ENCODE peak calls at places on chromosomes 5 and 9, in four cellular contexts. One of them, this sample, is unnamed.

GRCh38 chr9:69535911-69536310 is 136.3 kb downstream of the APBA1 start:
- DNase-seq in dorsolateral prefrontal cortex: no peak
- DNase-seq in left ventricle myocardium superior: no peak
- DNase-seq in GM06990: no peak
- DNase-seq in this sample: no peak

GRCh38 chr5:124746252-124746915 is at the start of gene ZNF608:
- DNase-seq in GM06990: no peak
- DNase-seq in left ventricle myocardium superior: no peak
- DNase-seq in dorsolateral prefrontal cortex: no peak
- DNase-seq in this sample: no peak

GRCh38 chr5:174371600-174372094 is 326.1 kb downstream of the NSG2 start:
- DNase-seq in dorsolateral prefrontal cortex: no peak
- DNase-seq in GM06990: no peak
- DNase-seq in left ventricle myocardium superior: no peak
- DNase-seq in this sample: no peak

GRCh38 chr5:153818626-153819025 is 220.1 kb downstream of the FAM114A2 start:
- DNase-seq in left ventricle myocardium superior: no peak
- DNase-seq in dorsolateral prefrontal cortex: no peak
- DNase-seq in GM06990: no peak
- DNase-seq in this sample: no peak

GRCh38 chr5:168807261-168807660 is 228.1 kb upstream of the PANK3 start:
- DNase-seq in GM06990: no peak
- DNase-seq in left ventricle myocardium superior: no peak
- DNase-seq in dorsolateral prefrontal cortex: no peak
- DNase-seq in this sample: no peak

GRCh38 chr5:156762656-156763055 is 87.4 kb upstream of the PPP1R2B start:
- DNase-seq in left ventricle myocardium superior: no peak
- DNase-seq in GM06990: no peak
- DNase-seq in dorsolateral prefrontal cortex: no peak
- DNase-seq in this sample: no peak

GRCh38 chr5:99349842-99350241 is 421.0 kb upstream of the CHD1 start:
- DNase-seq in GM06990: no peak
- DNase-seq in left ventricle myocardium superior: no peak
- DNase-seq in dorsolateral prefrontal cortex: no peak
- DNase-seq in this sample: no peak

GRCh38 chr5:140576776-140577201 is 12.2 kb downstream of the SLC35A4 start:
- DNase-seq in dorsolateral prefrontal cortex: no peak
- DNase-seq in left ventricle myocardium superior: no peak
- DNase-seq in GM06990: no peak
- DNase-seq in this sample: no peak

GRCh38 chr9:131554088-131554864 is 9.0 kb downstream of the PRRT1B start:
- DNase-seq in left ventricle myocardium superior: no peak
- DNase-seq in GM06990: no peak
- DNase-seq in dorsolateral prefrontal cortex: no peak
- DNase-seq in this sample: no peak

GRCh38 chr5:59055745-59056448 is 473.0 kb downstream of the RAB3C start:
- DNase-seq in dorsolateral prefrontal cortex: no peak
- DNase-seq in GM06990: no peak
- DNase-seq in left ventricle myocardium superior: no peak
- DNase-seq in this sample: no peak

GRCh38 chr9:35518981-35519679 is 29.2 kb downstream of the RUSC2 start:
- DNase-seq in dorsolateral prefrontal cortex: no peak
- DNase-seq in GM06990: no peak
- DNase-seq in left ventricle myocardium superior: no peak
- DNase-seq in this sample: no peak

GRCh38 chr5:171710451-171711024 is 75.1 kb upstream of the SMIM23 start:
- DNase-seq in left ventricle myocardium superior: no peak
- DNase-seq in dorsolateral prefrontal cortex: no peak
- DNase-seq in GM06990: no peak
- DNase-seq in this sample: no peak

GRCh38 chr9:123377211-123377971 is 21.4 kb downstream of the CRB2 start:
- DNase-seq in left ventricle myocardium superior: no peak
- DNase-seq in dorsolateral prefrontal cortex: no peak
- DNase-seq in GM06990: no peak
- DNase-seq in this sample: no peak

GRCh38 chr5:94872526-94872925 is 254.1 kb downstream of the SLF1 start:
- DNase-seq in left ventricle myocardium superior: no peak
- DNase-seq in GM06990: no peak
- DNase-seq in dorsolateral prefrontal cortex: no peak
- DNase-seq in this sample: no peak

GRCh38 chr5:57215629-57216195 is 41.9 kb downstream of the GPBP1 start:
- DNase-seq in left ventricle myocardium superior: no peak
- DNase-seq in dorsolateral prefrontal cortex: no peak
- DNase-seq in GM06990: no peak
- DNase-seq in this sample: no peak

GRCh38 chr9:93595461-93595860 is 19.1 kb downstream of the PHF2 start:
- DNase-seq in GM06990: no peak
- DNase-seq in left ventricle myocardium superior: no peak
- DNase-seq in dorsolateral prefrontal cortex: no peak
- DNase-seq in this sample: no peak

GRCh38 chr5:144205141-144205551 is 34.5 kb downstream of the KCTD16 start:
- DNase-seq in GM06990: no peak
- DNase-seq in left ventricle myocardium superior: peak
- DNase-seq in dorsolateral prefrontal cortex: peak
- DNase-seq in this sample: no peak

GRCh38 chr5:354581-355378 is 33.3 kb downstream of the AHRR start:
- DNase-seq in GM06990: no peak
- DNase-seq in left ventricle myocardium superior: no peak
- DNase-seq in dorsolateral prefrontal cortex: no peak
- DNase-seq in this sample: no peak

GRCh38 chr9:130869250-130869649 is 27.4 kb downstream of the QRFP start:
- DNase-seq in dorsolateral prefrontal cortex: peak
- DNase-seq in left ventricle myocardium superior: peak
- DNase-seq in GM06990: no peak
- DNase-seq in this sample: no peak

GRCh38 chr5:42718591-42718990 is 38.0 kb upstream of the CCDC152 start:
- DNase-seq in left ventricle myocardium superior: no peak
- DNase-seq in GM06990: peak
- DNase-seq in dorsolateral prefrontal cortex: no peak
- DNase-seq in this sample: no peak

This sample was measured in frontal cortex.